ENCODE peak calls at places on chromosomes 16 and 17, in ten cellular contexts. One of them, this sample, is unnamed.

GRCh38 chr16:48123104-48123788 is 32.5 kb downstream of the ABCC12 start:
- DNase-seq in uterus: no peak
- DNase-seq in CD8-positive, alpha-beta T cell: no peak
- DNase-seq in tibial nerve: no peak
- DNase-seq in transverse colon: no peak
- DNase-seq in cardiac muscle cell: no peak
- DNase-seq in tibial artery: no peak
- DNase-seq in fibroblast of lung: peak; percentile 99
- DNase-seq in right lobe of liver: no peak
- DNase-seq in lower lobe of right lung: no peak
- DNase-seq in this sample: peak; percentile 98

GRCh38 chr17:38455288-38455915 is 27.1 kb downstream of the ARHGAP23 start:
- DNase-seq in tibial artery: no peak
- DNase-seq in right lobe of liver: peak; percentile 37
- DNase-seq in CD8-positive, alpha-beta T cell: no peak
- DNase-seq in lower lobe of right lung: no peak
- DNase-seq in fibroblast of lung: no peak
- DNase-seq in tibial nerve: no peak
- DNase-seq in transverse colon: no peak
- DNase-seq in cardiac muscle cell: peak; percentile 38
- DNase-seq in uterus: no peak
- DNase-seq in this sample: no peak

GRCh38 chr17:788551-788950 is 6.4 kb downstream of the MRM3 start:
- DNase-seq in tibial artery: no peak
- DNase-seq in tibial nerve: no peak
- DNase-seq in cardiac muscle cell: no peak
- DNase-seq in uterus: peak; percentile 5
- DNase-seq in transverse colon: no peak
- DNase-seq in fibroblast of lung: no peak
- DNase-seq in lower lobe of right lung: no peak
- DNase-seq in CD8-positive, alpha-beta T cell: no peak
- DNase-seq in right lobe of liver: no peak
- DNase-seq in this sample: no peak

GRCh38 chr17:1872976-1873375 is 43.2 kb downstream of the RPA1 start:
- DNase-seq in lower lobe of right lung: no peak
- DNase-seq in right lobe of liver: no peak
- DNase-seq in fibroblast of lung: no peak
- DNase-seq in tibial artery: no peak
- DNase-seq in uterus: no peak
- DNase-seq in CD8-positive, alpha-beta T cell: no peak
- DNase-seq in transverse colon: no peak
- DNase-seq in cardiac muscle cell: no peak
- DNase-seq in tibial nerve: no peak
- DNase-seq in this sample: no peak

GRCh38 chr16:49441366-49441780 is 67.8 kb downstream of the C16orf78 start:
- DNase-seq in transverse colon: peak; percentile 76
- DNase-seq in tibial artery: no peak
- DNase-seq in tibial nerve: no peak
- DNase-seq in uterus: no peak
- DNase-seq in lower lobe of right lung: no peak
- DNase-seq in right lobe of liver: peak; percentile 61
- DNase-seq in CD8-positive, alpha-beta T cell: peak; percentile 65
- DNase-seq in fibroblast of lung: no peak
- DNase-seq in cardiac muscle cell: peak; percentile 52
- DNase-seq in this sample: no peak

GRCh38 chr16:58128721-58129096 is 472 bp downstream of the CFAP20 start:
- DNase-seq in tibial artery: no peak
- DNase-seq in tibial nerve: no peak
- DNase-seq in right lobe of liver: peak; percentile 51
- DNase-seq in fibroblast of lung: no peak
- DNase-seq in transverse colon: no peak
- DNase-seq in CD8-positive, alpha-beta T cell: no peak
- DNase-seq in lower lobe of right lung: no peak
- DNase-seq in cardiac muscle cell: peak; percentile 58
- DNase-seq in uterus: no peak
- DNase-seq in this sample: no peak

GRCh38 chr16:85898521-85899442 is at the start of gene IRF8:
- DNase-seq in cardiac muscle cell: peak; percentile 85
- DNase-seq in CD8-positive, alpha-beta T cell: peak; percentile 51
- DNase-seq in transverse colon: peak; percentile 87
- DNase-seq in tibial nerve: peak; percentile 46
- DNase-seq in right lobe of liver: peak; percentile 90
- DNase-seq in fibroblast of lung: peak; percentile 66
- DNase-seq in uterus: peak; percentile 35
- DNase-seq in tibial artery: peak; percentile 44
- DNase-seq in lower lobe of right lung: peak; percentile 88
- DNase-seq in this sample: no peak

GRCh38 chr16:88387177-88387576 is 4.4 kb downstream of the ZNF469 start:
- DNase-seq in tibial nerve: no peak
- DNase-seq in CD8-positive, alpha-beta T cell: no peak
- DNase-seq in cardiac muscle cell: no peak
- DNase-seq in right lobe of liver: no peak
- DNase-seq in lower lobe of right lung: peak; percentile 42
- DNase-seq in uterus: no peak
- DNase-seq in transverse colon: no peak
- DNase-seq in tibial artery: no peak
- DNase-seq in fibroblast of lung: no peak
- DNase-seq in this sample: no peak

GRCh38 chr16:81521141-81521626 is 76.6 kb downstream of the CMIP start:
- DNase-seq in right lobe of liver: no peak
- DNase-seq in cardiac muscle cell: no peak
- DNase-seq in uterus: no peak
- DNase-seq in tibial artery: no peak
- DNase-seq in transverse colon: peak; percentile 63
- DNase-seq in tibial nerve: no peak
- DNase-seq in fibroblast of lung: no peak
- DNase-seq in CD8-positive, alpha-beta T cell: peak; percentile 77
- DNase-seq in lower lobe of right lung: peak; percentile 50
- DNase-seq in this sample: no peak

GRCh38 chr17:27559506-27559931 is 71.5 kb upstream of the LGALS9 start:
- DNase-seq in fibroblast of lung: peak; percentile 71
- DNase-seq in right lobe of liver: no peak
- DNase-seq in CD8-positive, alpha-beta T cell: no peak
- DNase-seq in lower lobe of right lung: no peak
- DNase-seq in cardiac muscle cell: no peak
- DNase-seq in uterus: peak; percentile 77
- DNase-seq in tibial nerve: no peak
- DNase-seq in tibial artery: peak; percentile 53
- DNase-seq in transverse colon: no peak
- DNase-seq in this sample: peak; percentile 13

GRCh38 chr17:48259710-48260291 is 152.2 kb downstream of the SNX11 start:
- DNase-seq in lower lobe of right lung: no peak
- DNase-seq in tibial nerve: no peak
- DNase-seq in CD8-positive, alpha-beta T cell: no peak
- DNase-seq in right lobe of liver: no peak
- DNase-seq in tibial artery: no peak
- DNase-seq in transverse colon: no peak
- DNase-seq in uterus: no peak
- DNase-seq in fibroblast of lung: peak; percentile 16
- DNase-seq in cardiac muscle cell: peak; percentile 32
- DNase-seq in this sample: peak; percentile 30

GRCh38 chr16:72891291-72892227 is 156.4 kb downstream of the ZFHX3 start:
- DNase-seq in cardiac muscle cell: no peak
- DNase-seq in CD8-positive, alpha-beta T cell: no peak
- DNase-seq in uterus: no peak
- DNase-seq in fibroblast of lung: no peak
- DNase-seq in transverse colon: no peak
- DNase-seq in tibial artery: no peak
- DNase-seq in right lobe of liver: no peak
- DNase-seq in tibial nerve: no peak
- DNase-seq in lower lobe of right lung: no peak
- DNase-seq in this sample: peak; percentile 12

GRCh38 chr17:2259769-2260536 is 43.6 kb downstream of the SMG6 start:
- DNase-seq in fibroblast of lung: peak; percentile 84
- DNase-seq in transverse colon: peak; percentile 64
- DNase-seq in tibial nerve: no peak
- DNase-seq in uterus: peak; percentile 46
- DNase-seq in right lobe of liver: no peak
- DNase-seq in CD8-positive, alpha-beta T cell: peak; percentile 28
- DNase-seq in lower lobe of right lung: no peak
- DNase-seq in tibial artery: no peak
- DNase-seq in cardiac muscle cell: no peak
- DNase-seq in this sample: no peak

GRCh38 chr16:20410153-20410723 is 904 bp downstream of the ACSM5 start:
- DNase-seq in right lobe of liver: no peak
- DNase-seq in uterus: no peak
- DNase-seq in CD8-positive, alpha-beta T cell: no peak
- DNase-seq in lower lobe of right lung: no peak
- DNase-seq in tibial nerve: no peak
- DNase-seq in transverse colon: no peak
- DNase-seq in tibial artery: no peak
- DNase-seq in fibroblast of lung: no peak
- DNase-seq in cardiac muscle cell: no peak
- DNase-seq in this sample: no peak
- H3K27me3 ChIP-seq in right lobe of liver: no peaks in the 10 kb centered on the region
- H3K27me3 ChIP-seq in uterus: no peaks in the 10 kb centered on the region
- H3K27me3 ChIP-seq in CD8-positive, alpha-beta T cell: no peaks in the 10 kb centered on the region
- H3K27me3 ChIP-seq in lower lobe of right lung: no peaks in the 10 kb centered on the region
- H3K27me3 ChIP-seq in tibial nerve: no peaks in the 10 kb centered on the region
- H3K27me3 ChIP-seq in transverse colon: no peaks in the 10 kb centered on the region
- H3K27me3 ChIP-seq in tibial artery: no peaks in the 10 kb centered on the region
- H3K27me3 ChIP-seq in fibroblast of lung: no peaks in the 10 kb centered on the region
- H3K27me3 ChIP-seq in cardiac muscle cell: no peaks in the 10 kb centered on the region
- H3K27me3 ChIP-seq in this sample: no peaks in the 10 kb centered on the region

DNA sequence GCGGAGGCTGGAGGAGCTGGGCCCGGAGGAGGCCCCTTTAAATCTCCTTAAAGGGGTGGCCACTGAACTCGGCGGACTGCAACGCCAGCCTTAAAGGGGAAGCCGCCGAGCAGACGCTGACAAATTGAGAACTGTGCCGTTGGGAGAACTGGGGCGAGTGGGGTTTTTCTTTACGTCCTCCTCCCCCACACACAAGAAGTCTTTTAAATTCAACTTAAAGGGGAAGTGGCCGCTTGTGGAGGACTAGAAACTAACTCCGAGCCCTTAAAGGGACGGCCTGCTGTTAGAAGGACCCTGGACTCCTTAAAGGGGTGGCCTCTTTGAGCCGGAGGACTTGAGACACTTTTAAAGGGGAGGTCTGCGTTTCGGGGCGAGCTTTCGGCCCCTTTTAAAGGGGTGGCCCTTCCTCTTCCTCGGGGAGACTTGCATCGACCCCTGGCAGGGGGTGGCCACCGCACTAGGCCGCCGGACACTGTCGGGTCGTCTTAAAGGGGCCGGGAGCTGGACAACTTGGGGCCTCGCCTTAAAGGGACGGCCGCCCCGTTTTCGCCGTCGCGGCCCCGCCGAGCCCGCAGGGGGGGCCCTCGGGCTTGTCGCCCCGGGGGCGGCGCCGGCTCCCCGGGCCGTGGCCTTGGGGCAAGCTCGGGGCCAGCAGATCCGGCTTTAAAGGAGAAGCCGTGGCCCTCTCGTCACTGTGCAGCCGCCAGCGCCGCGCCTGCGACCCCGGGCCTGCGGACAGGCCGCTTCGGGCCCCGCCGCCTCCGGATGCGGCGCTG is 688 bp downstream of the FBRS start:
- DNase-seq in cardiac muscle cell: peak; percentile 93
- DNase-seq in lower lobe of right lung: peak; percentile 84
- DNase-seq in fibroblast of lung: peak; percentile 96
- DNase-seq in uterus: peak; percentile 82
- DNase-seq in transverse colon: no peak
- DNase-seq in tibial nerve: peak; percentile 95
- DNase-seq in tibial artery: peak; percentile 87
- DNase-seq in right lobe of liver: peak; percentile 79
- DNase-seq in CD8-positive, alpha-beta T cell: no peak
- DNase-seq in this sample: peak; percentile 97
- TF ChIP-seq CTCF in cardiac muscle cell: peak; percentile 16
- TF ChIP-seq CTCF in lower lobe of right lung: no peak
- TF ChIP-seq CTCF in fibroblast of lung: no peak
- TF ChIP-seq CTCF in uterus: no peak
- TF ChIP-seq CTCF in transverse colon: peak; percentile 7
- TF ChIP-seq CTCF in tibial nerve: peak; percentile 17
- TF ChIP-seq CTCF in tibial artery: peak; percentile 18
- TF ChIP-seq CTCF in right lobe of liver: no peak
- TF ChIP-seq CTCF in CD8-positive, alpha-beta T cell: peak; percentile 18
- TF ChIP-seq CTCF in this sample: peak; percentile 50

DNA sequence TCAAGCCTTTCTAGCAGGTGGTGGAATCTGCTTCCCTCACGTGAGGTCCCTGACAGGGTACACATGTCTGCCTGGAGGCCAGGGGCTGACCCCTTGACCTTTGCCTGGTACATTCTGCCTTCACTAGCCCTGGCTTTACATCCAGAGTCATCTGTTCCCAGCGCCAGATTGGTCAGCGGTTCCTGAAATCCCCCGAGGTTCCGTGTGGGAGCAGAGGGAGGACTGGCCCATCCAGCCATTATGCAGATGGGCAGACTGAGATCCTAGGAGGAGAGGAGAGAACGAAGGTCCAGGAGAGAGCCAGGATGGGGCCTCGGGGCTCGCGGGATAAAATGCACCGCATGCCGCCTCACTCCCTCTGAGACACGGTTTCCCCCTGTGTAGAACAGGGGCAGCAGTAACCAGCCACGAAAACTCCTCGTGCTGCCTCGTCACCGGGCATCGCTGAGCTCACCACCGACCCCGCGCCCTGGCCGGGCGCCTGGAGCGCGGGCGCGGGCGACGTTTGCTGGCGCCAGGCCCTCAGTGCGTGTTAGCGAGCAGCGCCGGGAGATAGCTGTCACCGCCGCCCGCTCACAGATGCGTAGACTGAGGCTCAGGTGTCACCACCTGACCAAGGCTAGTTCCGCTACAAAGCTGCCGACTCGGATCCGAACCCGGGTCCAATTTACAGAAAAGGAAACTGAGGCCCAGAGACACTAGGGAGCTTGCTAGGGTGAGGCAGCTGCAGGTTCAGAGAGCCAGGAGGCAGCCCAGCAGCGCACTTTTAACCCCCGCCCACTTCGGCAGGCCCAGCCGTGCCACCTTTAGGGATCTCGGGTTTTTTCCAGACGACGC is 811 bp upstream of the MAP2K3 start:
- DNase-seq in fibroblast of lung: peak; percentile 58
- DNase-seq in transverse colon: peak; percentile 53
- DNase-seq in tibial artery: peak; percentile 45
- DNase-seq in uterus: peak; percentile 61
- DNase-seq in lower lobe of right lung: no peak
- DNase-seq in tibial nerve: no peak
- DNase-seq in cardiac muscle cell: no peak
- DNase-seq in right lobe of liver: peak; percentile 67
- DNase-seq in CD8-positive, alpha-beta T cell: no peak
- DNase-seq in this sample: no peak
- H3K27ac ChIP-seq in fibroblast of lung: peak overlapping the region; percentile 96
- H3K27ac ChIP-seq in transverse colon: peak overlapping the region; percentile 98
- H3K27ac ChIP-seq in tibial artery: peak overlapping the region; percentile 86
- H3K27ac ChIP-seq in uterus: peak overlapping the region; percentile 78
- H3K27ac ChIP-seq in lower lobe of right lung: peak overlapping the region; percentile 95
- H3K27ac ChIP-seq in tibial nerve: peak overlapping the region; percentile 26
- H3K27ac ChIP-seq in cardiac muscle cell: no peak overlapping the region
- H3K27ac ChIP-seq in right lobe of liver: no peak overlapping the region
- H3K27ac ChIP-seq in CD8-positive, alpha-beta T cell: peak overlapping the region; percentile 69
- H3K27ac ChIP-seq in this sample: no peak overlapping the region

DNA sequence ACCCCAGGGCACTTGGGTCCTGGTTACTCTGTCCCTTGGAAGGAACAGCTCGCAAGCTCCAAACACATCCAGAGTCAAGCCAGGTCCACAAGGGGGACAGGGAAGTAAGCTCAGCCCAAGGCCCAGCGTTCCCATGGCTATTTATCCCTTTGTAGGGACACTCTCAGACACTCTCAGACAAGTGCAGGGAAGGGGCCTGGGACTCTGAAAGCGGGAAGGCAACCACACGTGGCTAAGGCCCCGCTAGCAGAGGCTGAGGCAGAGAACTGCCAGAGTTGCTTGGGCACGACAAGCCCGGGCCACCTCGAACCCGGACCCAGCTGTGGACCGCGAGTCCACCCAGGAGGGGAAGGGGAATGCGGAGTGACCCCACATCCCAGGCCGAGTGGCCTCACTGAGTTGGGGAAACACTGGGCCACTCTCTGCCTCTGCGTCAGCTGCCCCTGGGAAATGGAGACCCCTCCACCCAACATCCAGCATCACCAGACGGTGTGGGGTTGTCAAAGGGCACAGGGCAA is 10.2 kb downstream of the NPTX1 start:
- DNase-seq in uterus: no peak
- DNase-seq in fibroblast of lung: no peak
- DNase-seq in right lobe of liver: no peak
- DNase-seq in transverse colon: no peak
- DNase-seq in cardiac muscle cell: no peak
- DNase-seq in tibial nerve: no peak
- DNase-seq in CD8-positive, alpha-beta T cell: no peak
- DNase-seq in lower lobe of right lung: no peak
- DNase-seq in tibial artery: no peak
- DNase-seq in this sample: no peak
- H3K27me3 ChIP-seq in uterus: no peaks in the 10 kb centered on the region
- H3K27me3 ChIP-seq in fibroblast of lung: no peaks in the 10 kb centered on the region
- H3K27me3 ChIP-seq in right lobe of liver: no peaks in the 10 kb centered on the region
- H3K27me3 ChIP-seq in transverse colon: peaks cover 51% of the 10 kb centered on the region
- H3K27me3 ChIP-seq in cardiac muscle cell: peaks cover 93% of the 10 kb centered on the region
- H3K27me3 ChIP-seq in tibial nerve: peaks cover 55% of the 10 kb centered on the region
- H3K27me3 ChIP-seq in CD8-positive, alpha-beta T cell: peaks cover 14% of the 10 kb centered on the region
- H3K27me3 ChIP-seq in lower lobe of right lung: peaks cover 59% of the 10 kb centered on the region
- H3K27me3 ChIP-seq in tibial artery: peaks cover 65% of the 10 kb centered on the region
- H3K27me3 ChIP-seq in this sample: peaks cover 81% of the 10 kb centered on the region